ENCODE peak calls at places on chromosomes 11 and 22, in six cellular contexts. S is uterus, U is heart left ventricle, R is sigmoid colon, E is brain microvascular endothelial cell, J is body of pancreas. W is an unnamed sample.

GRCh38 chr11:104096900-104097299 is 60.5 kb downstream of the DDI1 start:
- DNase-seq in S (no peak), U (no peak), R (no peak), E (no peak), J (no peak), W (no peak)

GRCh38 chr11:66277475-66278391 is at the start of gene CNIH2:
- DNase-seq in S (no peak), U (no peak), R (no peak), E (no peak), J (no peak), W (no peak)

GRCh38 chr11:72781063-72781312 is 12.9 kb downstream of the STARD10 start:
- DNase-seq in S (no peak), U (no peak), R (no peak), E (no peak), J (peak; percentile 82), W (no peak)

GRCh38 chr22:17098379-17098819 is 13.6 kb downstream of the IL17RA start:
- DNase-seq in S (no peak), U (no peak), R (peak; percentile 69), E (no peak), J (no peak), W (no peak)

GRCh38 chr11:7278314-7278917 is 26.7 kb downstream of the SYT9 start:
- DNase-seq in S (no peak), U (no peak), R (no peak), E (peak; percentile 40), J (peak; percentile 22), W (no peak)

GRCh38 chr11:85827768-85828639 is 17.1 kb upstream of the SYTL2 start:
- DNase-seq in S (no peak), U (no peak), R (no peak), E (peak; percentile 84), J (no peak), W (peak; percentile 61)

GRCh38 chr11:108859510-108859909 is 194.6 kb downstream of the DDX10 start:
- DNase-seq in S (no peak), U (no peak), R (no peak), E (no peak), J (no peak), W (no peak)

GRCh38 chr11:2377511-2378443 is 667 bp downstream of the CD81 start:
- DNase-seq in S (peak; percentile 82), U (peak; percentile 84), R (peak; percentile 88), E (no peak), J (peak; percentile 80), W (no peak)

GRCh38 chr11:116164843-116165242 is 607.9 kb downstream of the BUD13 start:
- DNase-seq in S (no peak), U (no peak), R (no peak), E (no peak), J (no peak), W (no peak)

GRCh38 chr11:132576706-132577105 is 955.6 kb downstream of the OPCML start:
- DNase-seq in S (no peak), U (no peak), R (no peak), E (peak; percentile 99), J (no peak), W (peak; percentile 82)

GRCh38 chr11:67648140-67648795 is 2.3 kb downstream of the ACY3 start:
- DNase-seq in S (no peak), U (no peak), R (no peak), E (no peak), J (peak; percentile 76), W (no peak)

GRCh38 chr11:17596711-17597110 is 49.7 kb downstream of the OTOG start:
- DNase-seq in S (peak; percentile 1), U (no peak), R (peak; percentile 53), E (no peak), J (no peak), W (no peak)

GRCh38 chr11:125593113-125593761 is 585 bp downstream of the STT3A start:
- DNase-seq in S (no peak), U (no peak), R (no peak), E (peak; percentile 25), J (no peak), W (no peak)

GRCh38 chr11:29231991-29232390 is 784.8 kb downstream of the KCNA4 start:
- DNase-seq in S (no peak), U (no peak), R (no peak), E (no peak), J (no peak), W (peak; percentile 26)

GRCh38 chr22:39396156-39396796 is 3.3 kb upstream of the TAB1 start:
- DNase-seq in S (no peak), U (no peak), R (no peak), E (peak; percentile 14), J (no peak), W (no peak)

GRCh38 chr11:45615182-45615792 is 50.1 kb downstream of the CHST1 start:
- DNase-seq in S (no peak), U (no peak), R (no peak), E (no peak), J (no peak), W (no peak)

GRCh38 chr11:4025957-4026324 is 68.7 kb upstream of the RRM1 start:
- DNase-seq in S (peak; percentile 41), U (peak; percentile 28), R (no peak), E (no peak), J (no peak), W (no peak)

GRCh38 chr11:63610604-63611394 is 3.4 kb downstream of the PLAAT3 start:
- DNase-seq in S (no peak), U (peak; percentile 39), R (peak; percentile 47), E (peak; percentile 33), J (no peak), W (no peak)

GRCh38 chr11:13535819-13536218 is 40.0 kb upstream of the PTH start:
- DNase-seq in S (no peak), U (no peak), R (no peak), E (no peak), J (no peak), W (no peak)

GRCh38 chr22:27407369-27407985 is 394.1 kb downstream of the MN1 start:
- DNase-seq in S (no peak), U (no peak), R (no peak), E (no peak), J (no peak), W (no peak)

DNA sequence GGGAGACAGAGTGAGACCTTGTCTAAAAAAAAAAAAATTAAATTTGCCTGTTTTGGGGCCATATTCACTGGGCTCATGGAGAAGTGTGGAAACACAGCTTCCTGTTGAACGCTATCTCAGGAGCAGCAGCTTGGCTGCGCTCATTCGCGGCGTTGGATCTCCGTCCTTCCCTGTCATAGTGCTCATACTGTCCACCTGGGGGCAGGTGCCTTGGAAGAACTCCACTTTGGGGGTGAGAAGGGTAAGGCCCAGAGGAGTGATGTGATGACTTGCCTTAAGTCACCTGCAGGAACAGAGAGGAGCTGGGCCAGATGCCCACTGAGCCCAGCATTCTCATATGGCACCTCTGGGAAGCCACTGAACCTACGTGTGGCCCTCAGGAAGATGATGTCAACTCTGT is 82.8 kb downstream of the CABIN1 start:
- DNase-seq in S (no peak), U (no peak), R (peak; percentile 11), E (no peak), J (peak; percentile 8), W (no peak)
- TF ChIP-seq CTCF in S (no peak), U (no peak), R (no peak), E (peak; percentile 8), J (no peak), W (no peak)

DNA sequence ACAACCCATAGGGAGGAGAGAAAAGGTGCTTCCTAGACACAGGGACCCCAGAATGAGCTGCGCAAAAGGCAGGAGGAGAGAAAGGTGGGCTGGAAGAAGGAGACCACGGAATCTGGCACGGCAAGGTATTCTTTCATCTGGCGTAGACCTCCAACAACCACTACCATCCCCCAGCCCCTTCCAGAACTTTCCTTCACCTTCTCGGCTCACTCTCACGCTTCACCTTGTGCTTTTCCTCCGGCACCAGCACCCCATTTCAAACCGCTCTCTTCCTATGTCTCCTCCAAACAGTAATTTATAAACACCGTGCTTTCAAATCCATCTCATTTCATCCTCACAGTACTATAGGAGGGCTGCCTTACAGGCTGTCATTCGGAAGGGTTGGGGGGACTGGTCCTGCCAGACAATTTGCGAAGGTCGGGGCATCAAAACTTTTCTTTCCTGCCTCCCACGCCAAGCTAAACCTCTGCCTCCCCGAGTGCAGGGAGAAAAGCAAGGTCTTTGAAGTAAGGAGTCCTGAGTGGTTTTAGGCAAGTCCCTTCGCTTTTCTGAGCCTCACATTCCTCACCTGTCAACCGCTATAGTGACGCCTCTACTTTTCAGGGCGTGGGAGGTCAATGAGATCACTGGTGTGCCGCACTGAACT is 937 bp downstream of the KCTD21 start:
- DNase-seq in S (no peak), U (no peak), R (peak; percentile 42), E (no peak), J (no peak), W (no peak)
- H3K27ac ChIP-seq in S (peak overlapping the region; percentile 87), U (peak overlapping the region; percentile 88), R (peak overlapping the region; percentile 85), E (peak overlapping the region; percentile 82), J (no peak overlapping the region), W (peak overlapping the region; percentile 21)

GRCh38 chr22:45549739-45550138 is 47.1 kb downstream of the FBLN1 start:
- DNase-seq in S (no peak), U (no peak), R (no peak), E (no peak), J (no peak), W (no peak)

GRCh38 chr22:45550891-45551290 is 48.2 kb downstream of the FBLN1 start:
- DNase-seq in S (no peak), U (no peak), R (no peak), E (no peak), J (no peak), W (no peak)

GRCh38 chr22:45548441-45548840 is 45.8 kb downstream of the FBLN1 start:
- DNase-seq in S (no peak), U (no peak), R (no peak), E (no peak), J (no peak), W (no peak)

GRCh38 chr22:45550416-45550815 is 47.7 kb downstream of the FBLN1 start:
- DNase-seq in S (no peak), U (no peak), R (no peak), E (no peak), J (no peak), W (no peak)

DNA sequence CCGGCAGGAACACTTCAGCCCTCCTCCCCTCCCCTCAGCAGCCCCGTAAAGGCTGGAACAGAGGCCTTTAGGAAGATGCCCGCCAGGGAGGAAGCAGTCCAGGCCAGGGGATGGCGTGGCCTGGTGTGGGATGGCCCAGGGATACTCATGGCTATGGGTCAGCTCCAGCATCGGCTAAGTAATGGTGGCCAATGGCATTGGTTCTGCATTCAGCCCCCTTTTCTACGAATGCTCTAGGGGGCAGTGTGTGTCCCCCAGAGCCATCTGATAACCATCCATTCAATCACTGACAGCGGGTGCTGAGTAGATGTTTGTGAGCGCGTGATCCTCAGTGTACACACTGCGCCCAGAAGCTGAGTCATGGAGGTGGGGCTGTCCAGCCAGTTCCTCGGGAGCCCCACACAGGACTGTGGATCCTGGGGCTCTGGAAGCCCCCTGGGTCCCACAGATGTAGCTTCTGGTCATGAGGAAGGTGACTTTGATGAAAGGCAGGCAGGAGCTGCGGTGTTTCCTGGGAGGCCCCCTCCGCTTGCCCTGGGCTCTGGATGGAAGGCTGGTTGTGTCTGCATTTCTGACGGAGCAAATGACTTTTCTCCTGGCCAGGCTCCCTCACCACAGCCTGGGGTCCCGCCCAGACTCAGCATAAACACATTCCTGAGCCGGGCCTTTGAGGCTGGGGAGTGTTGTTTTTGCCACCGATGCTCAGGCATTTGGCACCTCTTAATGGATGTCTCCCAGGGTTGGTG is 46.5 kb downstream of the FBLN1 start:
- DNase-seq in S (peak; percentile 88), U (no peak), R (peak; percentile 94), E (peak; percentile 67), J (peak; percentile 32), W (peak; percentile 91)
- H3K27me3 ChIP-seq in S (no peaks in the 10 kb centered on the region), U (no peaks in the 10 kb centered on the region), R (no peaks in the 10 kb centered on the region), E (no peaks in the 10 kb centered on the region), J (no peaks in the 10 kb centered on the region), W (no peaks in the 10 kb centered on the region)

DNA sequence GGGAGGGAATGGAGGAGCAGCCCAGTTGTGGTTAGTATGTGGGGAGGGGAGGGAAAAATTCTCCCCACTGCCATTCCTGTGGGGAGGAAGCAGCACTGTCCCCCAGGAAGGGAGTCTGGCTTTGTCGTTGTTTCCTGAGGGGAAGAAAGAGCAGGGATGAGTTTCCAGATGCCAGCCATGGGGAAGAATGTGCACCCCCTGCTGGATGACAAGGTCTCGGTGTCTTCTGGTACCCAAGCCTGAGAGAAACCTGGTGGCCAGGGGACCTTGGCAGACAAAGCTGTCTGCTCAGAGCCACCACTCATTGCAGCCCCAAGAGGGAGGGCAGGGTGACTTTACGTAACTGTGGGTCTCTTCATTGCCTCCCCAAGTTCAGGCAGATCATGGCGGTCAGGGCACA is 81.3 kb upstream of the CD82 start:
- DNase-seq in S (no peak), U (peak; percentile 19), R (peak; percentile 40), E (no peak), J (no peak), W (no peak)
- TF ChIP-seq CTCF in S (no peak), U (peak; percentile 33), R (no peak), E (peak; percentile 60), J (no peak), W (peak; percentile 39)